ENCODE peak calls at places on chromosomes 12 and 14, in five cellular contexts. K, T, F, I and Y are unnamed samples.

GRCh38 chr14:54653764-54654469 is 87.0 kb downstream of the SAMD4A start:
- DNase-seq in K (no peak), T (peak), F (no peak), I (no peak), Y (no peak)

GRCh38 chr14:96320605-96321004 is 42.5 kb downstream of the ATG2B start:
- DNase-seq in K (no peak), T (no peak), F (no peak), I (no peak), Y (no peak)

GRCh38 chr14:55383541-55384140 is 28.0 kb downstream of the ATG14 start:
- DNase-seq in K (no peak), T (no peak), F (no peak), I (no peak), Y (no peak)

GRCh38 chr12:120706029-120706428 is 4.2 kb upstream of the UNC119B start:
- DNase-seq in K (no peak), T (no peak), F (no peak), I (no peak), Y (no peak)

GRCh38 chr12:56408799-56409417 is 40.3 kb downstream of the TIMELESS start:
- DNase-seq in K (no peak), T (no peak), F (no peak), I (no peak), Y (no peak)

GRCh38 chr12:107843351-107844311 is 69.1 kb downstream of the ASCL4 start:
- DNase-seq in K (no peak), T (no peak), F (no peak), I (peak), Y (no peak)

GRCh38 chr12:2811791-2812190 is 677 bp upstream of the ITFG2 start:
- DNase-seq in K (no peak), T (no peak), F (no peak), I (no peak), Y (no peak)

GRCh38 chr14:101556131-101556530 is 5.2 kb upstream of the DIO3 start:
- DNase-seq in K (no peak), T (no peak), F (no peak), I (peak), Y (no peak)

GRCh38 chr12:60106207-60106606 is 510.4 kb downstream of the SLC16A7 start:
- DNase-seq in K (no peak), T (peak), F (no peak), I (no peak), Y (no peak)

GRCh38 chr12:108260969-108261368 is 78.1 kb downstream of the CMKLR1 start:
- DNase-seq in K (no peak), T (no peak), F (no peak), I (no peak), Y (no peak)

GRCh38 chr14:24309538-24310386 is at the start of gene LTB4R2:
- DNase-seq in K (no peak), T (no peak), F (no peak), I (no peak), Y (peak)

GRCh38 chr14:24311837-24312615 is 724 bp downstream of the LTB4R start:
- DNase-seq in K (no peak), T (no peak), F (peak), I (no peak), Y (peak)

GRCh38 chr14:24312736-24313507 is 1.6 kb downstream of the LTB4R start:
- DNase-seq in K (no peak), T (peak), F (peak), I (no peak), Y (no peak)

GRCh38 chr14:24310387-24310665 is 386 bp downstream of the LTB4R2 start:
- DNase-seq in K (no peak), T (no peak), F (no peak), I (no peak), Y (no peak)

DNA sequence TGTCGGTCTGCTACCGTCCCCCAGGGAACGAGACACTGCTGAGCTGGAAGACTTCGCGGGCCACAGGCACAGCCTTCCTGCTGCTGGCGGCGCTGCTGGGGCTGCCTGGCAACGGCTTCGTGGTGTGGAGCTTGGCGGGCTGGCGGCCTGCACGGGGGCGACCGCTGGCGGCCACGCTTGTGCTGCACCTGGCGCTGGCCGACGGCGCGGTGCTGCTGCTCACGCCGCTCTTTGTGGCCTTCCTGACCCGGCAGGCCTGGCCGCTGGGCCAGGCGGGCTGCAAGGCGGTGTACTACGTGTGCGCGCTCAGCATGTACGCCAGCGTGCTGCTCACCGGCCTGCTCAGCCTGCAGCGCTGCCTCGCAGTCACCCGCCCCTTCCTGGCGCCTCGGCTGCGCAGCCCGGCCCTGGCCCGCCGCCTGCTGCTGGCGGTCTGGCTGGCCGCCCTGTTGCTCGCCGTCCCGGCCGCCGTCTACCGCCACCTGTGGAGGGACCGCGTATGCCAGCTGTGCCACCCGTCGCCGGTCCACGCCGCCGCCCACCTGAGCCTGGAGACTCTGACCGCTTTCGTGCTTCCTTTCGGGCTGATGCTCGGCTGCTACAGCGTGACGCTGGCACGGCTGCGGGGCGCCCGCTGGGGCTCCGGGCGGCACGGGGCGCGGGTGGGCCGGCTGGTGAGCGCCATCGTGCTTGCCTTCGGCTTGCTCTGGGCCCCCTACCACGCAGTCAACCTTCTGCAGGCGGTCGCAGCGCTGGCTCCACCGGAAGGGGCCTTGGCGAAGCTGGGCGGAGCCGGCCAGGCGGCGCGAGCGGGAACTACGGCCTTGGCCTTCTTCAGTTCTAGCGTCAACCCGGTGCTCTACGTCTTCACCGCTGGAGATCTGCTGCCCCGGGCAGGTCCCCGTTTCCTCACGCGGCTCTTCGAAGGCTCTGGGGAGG is at the start of gene LTB4R:
- DNase-seq in K (no peak), T (peak), F (peak), I (no peak), Y (peak)
- H3K4me3 ChIP-seq in K (no peak), T (no peak), F (peak), I (no peak), Y (peak)

GRCh38 chr14:103141117-103141796 is 18.0 kb downstream of the TNFAIP2 start:
- DNase-seq in K (peak), T (peak), F (peak), I (peak), Y (no peak)

GRCh38 chr14:103138483-103139370 is 15.5 kb downstream of the TNFAIP2 start:
- DNase-seq in K (no peak), T (no peak), F (no peak), I (no peak), Y (no peak)

GRCh38 chr14:103139371-103140016 is 16.2 kb downstream of the TNFAIP2 start:
- DNase-seq in K (no peak), T (no peak), F (no peak), I (no peak), Y (no peak)

GRCh38 chr14:103142031-103142430 is 18.8 kb downstream of the TNFAIP2 start:
- DNase-seq in K (no peak), T (no peak), F (no peak), I (no peak), Y (no peak)

DNA sequence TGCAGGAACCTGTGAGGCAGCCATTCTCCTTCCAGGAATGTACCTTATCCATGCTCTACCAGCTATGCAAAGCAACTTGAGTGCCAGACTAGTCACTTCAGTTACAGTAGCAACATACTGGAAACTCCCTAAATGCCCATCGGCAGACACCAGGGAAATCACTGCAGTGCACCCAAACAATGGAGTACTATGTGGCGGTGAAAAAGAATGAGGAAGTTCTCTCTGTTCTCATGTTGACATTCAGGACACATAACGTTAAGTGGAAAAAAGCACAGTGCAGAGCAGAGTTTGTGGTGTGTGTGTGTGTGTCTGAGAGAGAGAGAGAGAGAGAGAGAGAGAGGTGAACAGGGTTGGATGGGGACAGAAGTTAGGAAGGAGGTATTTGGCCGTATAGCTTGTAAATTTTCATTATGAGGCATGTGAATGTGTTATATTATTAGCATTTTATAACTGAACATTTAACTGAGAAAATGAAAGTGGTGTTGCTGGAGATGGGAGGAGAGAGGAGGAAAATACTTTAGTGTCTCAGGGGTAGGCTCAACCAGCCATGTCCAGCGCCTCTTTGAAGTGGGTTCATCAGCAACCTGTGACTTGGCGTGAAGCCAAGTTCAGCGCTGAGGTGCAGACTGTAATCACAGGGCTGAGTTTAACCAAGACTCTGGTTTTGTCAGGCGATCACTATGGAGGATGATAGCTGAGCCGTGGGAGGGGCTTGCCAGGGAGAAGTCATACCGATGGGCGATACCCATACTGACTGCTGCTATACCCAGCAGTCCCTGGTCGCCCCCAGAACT is 17.3 kb downstream of the TNFAIP2 start:
- DNase-seq in K (no peak), T (no peak), F (no peak), I (no peak), Y (no peak)
- TF ChIP-seq POLR2AphosphoS5 in K (no peak), T (no peak), F (no peak), I (no peak), Y (no peak)

GRCh38 chr12:46174061-46174662 is 94.7 kb downstream of the SLC38A1 start:
- DNase-seq in K (no peak), T (no peak), F (peak), I (no peak), Y (no peak)
- H3K4me3 ChIP-seq in K (no peak), T (no peak), F (no peak), I (no peak), Y (no peak)

DNA sequence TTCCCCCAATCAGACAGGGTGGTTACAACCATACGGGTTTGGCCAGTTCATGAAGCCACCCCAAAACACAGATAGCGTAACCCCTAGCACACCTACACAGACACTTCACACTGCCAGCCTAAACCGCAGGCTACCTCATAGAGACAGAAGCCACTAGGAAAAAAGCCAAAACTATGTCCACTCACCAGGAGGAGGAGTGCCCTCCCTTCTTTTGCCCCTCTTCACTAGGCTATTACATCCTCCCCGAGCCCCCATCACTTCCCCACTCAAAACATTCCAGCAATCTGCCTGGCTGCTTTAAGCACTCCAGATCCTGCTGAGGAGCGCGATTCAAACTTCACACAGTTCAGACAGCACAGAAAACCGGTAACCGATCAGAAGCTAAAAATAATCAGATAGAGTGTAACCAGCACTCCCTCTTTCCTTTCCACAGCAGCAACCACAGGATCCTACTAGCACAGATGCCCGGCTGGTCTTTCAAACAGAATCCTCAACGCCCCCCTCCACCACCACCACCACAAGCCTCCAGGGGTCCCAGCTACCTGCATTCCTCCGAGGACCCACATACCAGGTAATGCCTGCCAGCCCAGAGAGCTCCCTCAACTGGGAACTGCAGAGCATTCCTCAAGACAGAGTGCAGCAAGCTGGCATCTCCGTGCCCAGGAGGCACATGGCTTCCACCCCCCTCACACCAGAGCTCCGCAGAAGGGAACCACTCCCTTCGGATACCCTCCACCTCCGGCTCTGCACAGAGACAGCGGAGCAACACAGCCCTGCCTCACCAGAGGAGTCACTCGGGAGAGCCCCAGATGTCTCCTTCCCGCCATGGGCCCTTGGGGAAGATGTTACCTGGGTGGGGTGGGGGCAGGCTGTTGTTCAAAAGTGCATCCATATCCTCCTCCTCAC is 1.5 kb downstream of the CHD4 start:
- DNase-seq in K (no peak), T (peak), F (peak), I (peak), Y (peak)
- TF ChIP-seq POLR2AphosphoS5 in K (no peak), T (no peak), F (no peak), I (no peak), Y (no peak)

GRCh38 chr12:64840129-64840528 is 15.7 kb downstream of the TBC1D30 start:
- DNase-seq in K (no peak), T (no peak), F (no peak), I (no peak), Y (no peak)
- H3K4me3 ChIP-seq in K (no peak), T (no peak), F (no peak), I (no peak), Y (no peak)

GRCh38 chr12:10613334-10614055 is at the start of gene MAGOHB:
- DNase-seq in K (peak), T (peak), F (peak), I (peak), Y (peak)

GRCh38 chr12:10614056-10614370 is 604 bp upstream of the MAGOHB start:
- DNase-seq in K (no peak), T (no peak), F (no peak), I (peak), Y (no peak)

GRCh38 chr12:10612110-10612509 is 1.3 kb downstream of the MAGOHB start:
- DNase-seq in K (no peak), T (no peak), F (no peak), I (no peak), Y (no peak)

GRCh38 chr12:10615532-10615931 is 2.1 kb upstream of the MAGOHB start:
- DNase-seq in K (no peak), T (no peak), F (no peak), I (no peak), Y (no peak)

GRCh38 chr12:10612954-10613333 is 465 bp downstream of the MAGOHB start:
- DNase-seq in K (no peak), T (no peak), F (no peak), I (no peak), Y (no peak)
- TF ChIP-seq POLR2AphosphoS5 in K (no peak), T (no peak), F (no peak), I (no peak), Y (no peak)